ENCODE peak calls at places on chromosomes 1 and 21, in nine cellular contexts. One of them, this sample, is unnamed.

GRCh38 chr1:14915356-14916054 is 238.0 kb upstream of the TMEM51 start:
- DNase-seq in IMR-90: peak; percentile 34
- DNase-seq in PC-3: peak; percentile 51
- DNase-seq in CD8-positive, alpha-beta T cell: peak; percentile 46
- DNase-seq in bronchial epithelial cell: no peak
- DNase-seq in WERI-Rb-1: peak; percentile 54
- DNase-seq in A673: peak; percentile 66
- DNase-seq in pancreas: peak; percentile 66
- DNase-seq in heart left ventricle: peak; percentile 27
- DNase-seq in this sample: peak; percentile 72

GRCh38 chr1:5966543-5967205 is 25.6 kb downstream of the NPHP4 start:
- DNase-seq in IMR-90: no peak
- DNase-seq in PC-3: no peak
- DNase-seq in CD8-positive, alpha-beta T cell: no peak
- DNase-seq in bronchial epithelial cell: no peak
- DNase-seq in WERI-Rb-1: no peak
- DNase-seq in A673: no peak
- DNase-seq in pancreas: no peak
- DNase-seq in heart left ventricle: no peak
- DNase-seq in this sample: no peak

GRCh38 chr1:209800984-209801834 is 4.7 kb downstream of the IRF6 start:
- DNase-seq in IMR-90: peak; percentile 42
- DNase-seq in PC-3: no peak
- DNase-seq in CD8-positive, alpha-beta T cell: no peak
- DNase-seq in bronchial epithelial cell: no peak
- DNase-seq in WERI-Rb-1: no peak
- DNase-seq in A673: no peak
- DNase-seq in pancreas: no peak
- DNase-seq in heart left ventricle: peak; percentile 76
- DNase-seq in this sample: no peak

GRCh38 chr1:167791281-167792209 is 69.8 kb downstream of the MPZL1 start:
- DNase-seq in IMR-90: peak; percentile 99
- DNase-seq in PC-3: no peak
- DNase-seq in CD8-positive, alpha-beta T cell: no peak
- DNase-seq in bronchial epithelial cell: no peak
- DNase-seq in WERI-Rb-1: peak; percentile 8
- DNase-seq in A673: peak; percentile 95
- DNase-seq in pancreas: no peak
- DNase-seq in heart left ventricle: peak; percentile 38
- DNase-seq in this sample: no peak

GRCh38 chr1:180975551-180975950 is 47.1 kb downstream of the STX6 start:
- DNase-seq in IMR-90: no peak
- DNase-seq in PC-3: no peak
- DNase-seq in CD8-positive, alpha-beta T cell: no peak
- DNase-seq in bronchial epithelial cell: no peak
- DNase-seq in WERI-Rb-1: no peak
- DNase-seq in A673: no peak
- DNase-seq in pancreas: no peak
- DNase-seq in heart left ventricle: no peak
- DNase-seq in this sample: no peak

GRCh38 chr1:243917177-243917862 is 67.3 kb upstream of the AKT3 start:
- DNase-seq in IMR-90: peak; percentile 93
- DNase-seq in PC-3: peak; percentile 93
- DNase-seq in CD8-positive, alpha-beta T cell: no peak
- DNase-seq in bronchial epithelial cell: peak; percentile 55
- DNase-seq in WERI-Rb-1: peak; percentile 76
- DNase-seq in A673: peak; percentile 52
- DNase-seq in pancreas: peak; percentile 23
- DNase-seq in heart left ventricle: peak; percentile 35
- DNase-seq in this sample: peak; percentile 31

GRCh38 chr21:31331231-31331630 is 12.8 kb downstream of the TIAM1 start:
- DNase-seq in IMR-90: no peak
- DNase-seq in PC-3: no peak
- DNase-seq in CD8-positive, alpha-beta T cell: no peak
- DNase-seq in bronchial epithelial cell: no peak
- DNase-seq in WERI-Rb-1: no peak
- DNase-seq in A673: no peak
- DNase-seq in pancreas: no peak
- DNase-seq in heart left ventricle: no peak
- DNase-seq in this sample: no peak

GRCh38 chr1:228396770-228397453 is 9.7 kb downstream of the TRIM11 start:
- DNase-seq in IMR-90: no peak
- DNase-seq in PC-3: no peak
- DNase-seq in CD8-positive, alpha-beta T cell: no peak
- DNase-seq in bronchial epithelial cell: no peak
- DNase-seq in WERI-Rb-1: no peak
- DNase-seq in A673: no peak
- DNase-seq in pancreas: no peak
- DNase-seq in heart left ventricle: no peak
- DNase-seq in this sample: no peak

GRCh38 chr1:115946116-115946515 is 30.2 kb upstream of the SLC22A15 start:
- DNase-seq in IMR-90: no peak
- DNase-seq in PC-3: no peak
- DNase-seq in CD8-positive, alpha-beta T cell: no peak
- DNase-seq in bronchial epithelial cell: no peak
- DNase-seq in WERI-Rb-1: no peak
- DNase-seq in A673: no peak
- DNase-seq in pancreas: no peak
- DNase-seq in heart left ventricle: no peak
- DNase-seq in this sample: no peak

GRCh38 chr1:109917429-109918076 is 6.9 kb downstream of the CSF1 start:
- DNase-seq in IMR-90: peak; percentile 81
- DNase-seq in PC-3: no peak
- DNase-seq in CD8-positive, alpha-beta T cell: no peak
- DNase-seq in bronchial epithelial cell: no peak
- DNase-seq in WERI-Rb-1: no peak
- DNase-seq in A673: no peak
- DNase-seq in pancreas: no peak
- DNase-seq in heart left ventricle: no peak
- DNase-seq in this sample: no peak

GRCh38 chr1:173482683-173483082 is 5.5 kb downstream of the PRDX6 start:
- DNase-seq in IMR-90: no peak
- DNase-seq in PC-3: no peak
- DNase-seq in CD8-positive, alpha-beta T cell: no peak
- DNase-seq in bronchial epithelial cell: no peak
- DNase-seq in WERI-Rb-1: no peak
- DNase-seq in A673: no peak
- DNase-seq in pancreas: no peak
- DNase-seq in heart left ventricle: no peak
- DNase-seq in this sample: no peak

GRCh38 chr1:197521118-197521739 is 253.2 kb downstream of the CRB1 start:
- DNase-seq in IMR-90: peak; percentile 44
- DNase-seq in PC-3: peak; percentile 60
- DNase-seq in CD8-positive, alpha-beta T cell: no peak
- DNase-seq in bronchial epithelial cell: peak; percentile 37
- DNase-seq in WERI-Rb-1: peak; percentile 50
- DNase-seq in A673: peak; percentile 68
- DNase-seq in pancreas: no peak
- DNase-seq in heart left ventricle: no peak
- DNase-seq in this sample: no peak

GRCh38 chr1:1989102-1989542 is 14.5 kb downstream of the CFAP74 start:
- DNase-seq in IMR-90: peak; percentile 6
- DNase-seq in PC-3: no peak
- DNase-seq in CD8-positive, alpha-beta T cell: no peak
- DNase-seq in bronchial epithelial cell: no peak
- DNase-seq in WERI-Rb-1: no peak
- DNase-seq in A673: no peak
- DNase-seq in pancreas: peak; percentile 21
- DNase-seq in heart left ventricle: peak; percentile 60
- DNase-seq in this sample: no peak

GRCh38 chr21:34072145-34073031 is 990 bp upstream of the MRPS6 start:
- DNase-seq in IMR-90: no peak
- DNase-seq in PC-3: peak; percentile 27
- DNase-seq in CD8-positive, alpha-beta T cell: peak; percentile 22
- DNase-seq in bronchial epithelial cell: no peak
- DNase-seq in WERI-Rb-1: no peak
- DNase-seq in A673: no peak
- DNase-seq in pancreas: peak; percentile 80
- DNase-seq in heart left ventricle: no peak
- DNase-seq in this sample: no peak
- H3K4me3 ChIP-seq in IMR-90: peak overlapping the region; percentile 71
- H3K4me3 ChIP-seq in PC-3: peak overlapping the region; percentile 70
- H3K4me3 ChIP-seq in CD8-positive, alpha-beta T cell: peak overlapping the region; percentile 56
- H3K4me3 ChIP-seq in bronchial epithelial cell: peak overlapping the region; percentile 79
- H3K4me3 ChIP-seq in WERI-Rb-1: no peak overlapping the region
- H3K4me3 ChIP-seq in A673: peak overlapping the region; percentile 56
- H3K4me3 ChIP-seq in pancreas: peak overlapping the region; percentile 70
- H3K4me3 ChIP-seq in heart left ventricle: peak overlapping the region; percentile 26
- H3K4me3 ChIP-seq in this sample: peak overlapping the region; percentile 13

DNA sequence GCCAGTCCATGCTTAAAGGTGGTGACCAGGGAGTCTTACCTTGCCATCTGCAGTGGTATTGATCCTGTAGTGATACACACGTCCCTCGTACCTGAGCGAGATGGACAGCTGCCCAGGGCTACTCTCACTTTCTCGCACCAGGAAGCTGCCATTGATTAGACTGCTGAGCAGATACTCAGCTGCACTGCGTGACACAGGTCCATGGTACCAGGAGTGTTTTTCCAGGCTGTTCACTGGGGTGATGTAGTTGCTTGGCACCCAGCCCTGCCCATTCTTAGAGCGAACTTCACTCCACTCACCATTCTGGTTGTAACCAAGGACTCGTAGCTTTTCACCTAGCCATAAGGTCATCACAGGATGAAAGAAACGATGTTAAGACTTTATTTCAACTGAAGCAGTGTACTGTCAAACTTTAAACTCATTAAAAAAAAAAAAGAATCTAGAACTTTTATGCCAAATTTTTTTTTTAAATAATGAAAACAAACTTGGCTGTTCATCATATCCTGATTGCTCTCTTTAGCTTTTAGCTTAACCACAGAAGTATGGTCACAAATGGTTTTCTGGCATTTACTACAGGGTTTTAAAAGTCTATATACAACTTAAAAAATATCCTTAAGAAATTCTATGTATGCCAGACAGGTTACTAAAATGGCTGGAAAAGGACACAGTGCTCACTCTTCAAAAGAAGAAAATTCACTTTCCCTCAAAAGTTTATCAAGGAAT is 44.6 kb downstream of the TOR3A start:
- DNase-seq in IMR-90: no peak
- DNase-seq in PC-3: no peak
- DNase-seq in CD8-positive, alpha-beta T cell: no peak
- DNase-seq in bronchial epithelial cell: no peak
- DNase-seq in WERI-Rb-1: no peak
- DNase-seq in A673: no peak
- DNase-seq in pancreas: peak; percentile 31
- DNase-seq in heart left ventricle: peak; percentile 40
- DNase-seq in this sample: no peak
- H3K4me3 ChIP-seq in IMR-90: no peak overlapping the region
- H3K4me3 ChIP-seq in PC-3: no peak overlapping the region
- H3K4me3 ChIP-seq in CD8-positive, alpha-beta T cell: no peak overlapping the region
- H3K4me3 ChIP-seq in bronchial epithelial cell: no peak overlapping the region
- H3K4me3 ChIP-seq in WERI-Rb-1: no peak overlapping the region
- H3K4me3 ChIP-seq in A673: no peak overlapping the region
- H3K4me3 ChIP-seq in pancreas: no peak overlapping the region
- H3K4me3 ChIP-seq in heart left ventricle: no peak overlapping the region
- H3K4me3 ChIP-seq in this sample: no peak overlapping the region

GRCh38 chr1:4653796-4654715 is at the start of gene AJAP1:
- DNase-seq in IMR-90: no peak
- DNase-seq in PC-3: no peak
- DNase-seq in CD8-positive, alpha-beta T cell: no peak
- DNase-seq in bronchial epithelial cell: no peak
- DNase-seq in WERI-Rb-1: peak; percentile 19
- DNase-seq in A673: no peak
- DNase-seq in pancreas: no peak
- DNase-seq in heart left ventricle: no peak
- DNase-seq in this sample: no peak

GRCh38 chr1:4655674-4656532 is 1.5 kb downstream of the AJAP1 start:
- DNase-seq in IMR-90: no peak
- DNase-seq in PC-3: peak; percentile 27
- DNase-seq in CD8-positive, alpha-beta T cell: no peak
- DNase-seq in bronchial epithelial cell: peak; percentile 30
- DNase-seq in WERI-Rb-1: peak; percentile 79
- DNase-seq in A673: peak; percentile 35
- DNase-seq in pancreas: peak; percentile 46
- DNase-seq in heart left ventricle: peak; percentile 42
- DNase-seq in this sample: no peak

GRCh38 chr1:4653328-4653660 is 1.1 kb upstream of the AJAP1 start:
- DNase-seq in IMR-90: no peak
- DNase-seq in PC-3: no peak
- DNase-seq in CD8-positive, alpha-beta T cell: no peak
- DNase-seq in bronchial epithelial cell: no peak
- DNase-seq in WERI-Rb-1: no peak
- DNase-seq in A673: no peak
- DNase-seq in pancreas: no peak
- DNase-seq in heart left ventricle: no peak
- DNase-seq in this sample: no peak

GRCh38 chr1:4656533-4657140 is 2.2 kb downstream of the AJAP1 start:
- DNase-seq in IMR-90: no peak
- DNase-seq in PC-3: no peak
- DNase-seq in CD8-positive, alpha-beta T cell: no peak
- DNase-seq in bronchial epithelial cell: no peak
- DNase-seq in WERI-Rb-1: no peak
- DNase-seq in A673: no peak
- DNase-seq in pancreas: no peak
- DNase-seq in heart left ventricle: no peak
- DNase-seq in this sample: no peak

GRCh38 chr1:4654764-4655673 is 610 bp downstream of the AJAP1 start:
- DNase-seq in IMR-90: no peak
- DNase-seq in PC-3: no peak
- DNase-seq in CD8-positive, alpha-beta T cell: no peak
- DNase-seq in bronchial epithelial cell: no peak
- DNase-seq in WERI-Rb-1: no peak
- DNase-seq in A673: no peak
- DNase-seq in pancreas: no peak
- DNase-seq in heart left ventricle: no peak
- DNase-seq in this sample: no peak
- H3K4me3 ChIP-seq in IMR-90: no peak overlapping the region
- H3K4me3 ChIP-seq in PC-3: no peak overlapping the region
- H3K4me3 ChIP-seq in CD8-positive, alpha-beta T cell: no peak overlapping the region
- H3K4me3 ChIP-seq in bronchial epithelial cell: peak overlapping the region; percentile 5
- H3K4me3 ChIP-seq in WERI-Rb-1: peak overlapping the region; percentile 36
- H3K4me3 ChIP-seq in A673: no peak overlapping the region
- H3K4me3 ChIP-seq in pancreas: peak overlapping the region; percentile 29
- H3K4me3 ChIP-seq in heart left ventricle: no peak overlapping the region
- H3K4me3 ChIP-seq in this sample: no peak overlapping the region

DNA sequence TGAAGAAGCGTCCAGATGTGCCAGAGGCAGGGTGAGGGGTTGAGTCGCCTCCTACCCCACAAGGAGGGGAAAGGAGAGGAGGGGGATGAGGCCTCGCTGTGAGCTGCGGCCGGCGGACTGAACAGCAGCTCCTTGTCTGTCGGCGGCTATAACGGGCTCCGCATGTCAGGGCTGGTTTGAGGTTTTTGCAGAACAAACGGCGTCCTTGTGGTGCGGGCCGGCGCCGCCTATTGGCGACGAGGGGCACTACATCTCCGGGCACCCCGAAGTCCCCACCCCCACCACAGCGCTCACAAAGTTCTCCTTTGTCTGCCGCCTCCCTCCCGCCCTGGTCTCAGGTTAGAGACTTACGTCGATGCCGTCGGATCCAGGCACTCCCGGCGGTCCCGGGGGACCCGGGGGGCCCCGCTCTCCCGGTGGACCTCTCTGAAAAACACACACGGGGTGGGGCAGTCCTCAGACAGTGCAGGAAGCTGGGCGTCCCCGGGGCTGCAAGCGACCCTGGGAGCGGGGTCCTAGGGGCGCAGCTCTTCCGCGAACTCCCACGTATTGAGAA is 1.8 kb downstream of the COL9A2 start:
- DNase-seq in IMR-90: peak; percentile 83
- DNase-seq in PC-3: peak; percentile 68
- DNase-seq in CD8-positive, alpha-beta T cell: peak; percentile 81
- DNase-seq in bronchial epithelial cell: peak; percentile 71
- DNase-seq in WERI-Rb-1: peak; percentile 86
- DNase-seq in A673: peak; percentile 92
- DNase-seq in pancreas: peak; percentile 79
- DNase-seq in heart left ventricle: peak; percentile 80
- DNase-seq in this sample: peak; percentile 84
- H3K4me3 ChIP-seq in IMR-90: peak overlapping the region; percentile 28
- H3K4me3 ChIP-seq in PC-3: no peak overlapping the region
- H3K4me3 ChIP-seq in CD8-positive, alpha-beta T cell: peak overlapping the region; percentile 84
- H3K4me3 ChIP-seq in bronchial epithelial cell: peak overlapping the region; percentile 17
- H3K4me3 ChIP-seq in WERI-Rb-1: peak overlapping the region; percentile 44
- H3K4me3 ChIP-seq in A673: peak overlapping the region; percentile 56
- H3K4me3 ChIP-seq in pancreas: peak overlapping the region; percentile 40
- H3K4me3 ChIP-seq in heart left ventricle: peak overlapping the region; percentile 38
- H3K4me3 ChIP-seq in this sample: no peak overlapping the region

This sample was measured in mucosa of descending colon.